ENCODE peak calls at places on chromosomes 13 and 19, in nine cellular contexts. One of them, this sample, is unnamed.

GRCh38 chr19:17751912-17752273 is 616 bp downstream of the FCHO1 start:
- DNase-seq in A549: no peak
- DNase-seq in breast epithelium: no peak
- DNase-seq in gastrocnemius medialis: no peak
- DNase-seq in tibial nerve: no peak
- DNase-seq in transverse colon: no peak
- DNase-seq in ovary: no peak
- DNase-seq in HepG2: no peak
- DNase-seq in esophagus squamous epithelium: no peak
- DNase-seq in this sample: no peak

GRCh38 chr19:40284501-40285352 is at the start of gene AKT2:
- DNase-seq in A549: no peak
- DNase-seq in breast epithelium: no peak
- DNase-seq in gastrocnemius medialis: peak; percentile 39
- DNase-seq in tibial nerve: no peak
- DNase-seq in transverse colon: no peak
- DNase-seq in ovary: peak; percentile 89
- DNase-seq in HepG2: no peak
- DNase-seq in esophagus squamous epithelium: no peak
- DNase-seq in this sample: peak; percentile 72

GRCh38 chr13:37602743-37603381 is 4.3 kb upstream of the POSTN start:
- DNase-seq in A549: no peak
- DNase-seq in breast epithelium: no peak
- DNase-seq in gastrocnemius medialis: no peak
- DNase-seq in tibial nerve: no peak
- DNase-seq in transverse colon: no peak
- DNase-seq in ovary: no peak
- DNase-seq in HepG2: peak; percentile 5
- DNase-seq in esophagus squamous epithelium: no peak
- DNase-seq in this sample: no peak

GRCh38 chr13:24075137-24075975 is 85.2 kb upstream of the SPATA13 start:
- DNase-seq in A549: no peak
- DNase-seq in breast epithelium: no peak
- DNase-seq in gastrocnemius medialis: no peak
- DNase-seq in tibial nerve: no peak
- DNase-seq in transverse colon: no peak
- DNase-seq in ovary: no peak
- DNase-seq in HepG2: peak; percentile 16
- DNase-seq in esophagus squamous epithelium: no peak
- DNase-seq in this sample: no peak

GRCh38 chr19:3314962-3315675 is 51.3 kb upstream of the NFIC start:
- DNase-seq in A549: no peak
- DNase-seq in breast epithelium: no peak
- DNase-seq in gastrocnemius medialis: no peak
- DNase-seq in tibial nerve: no peak
- DNase-seq in transverse colon: no peak
- DNase-seq in ovary: no peak
- DNase-seq in HepG2: no peak
- DNase-seq in esophagus squamous epithelium: no peak
- DNase-seq in this sample: no peak

GRCh38 chr13:78712866-78713265 is 53.9 kb upstream of the OBI1 start:
- DNase-seq in A549: no peak
- DNase-seq in breast epithelium: no peak
- DNase-seq in gastrocnemius medialis: no peak
- DNase-seq in tibial nerve: no peak
- DNase-seq in transverse colon: no peak
- DNase-seq in ovary: no peak
- DNase-seq in HepG2: no peak
- DNase-seq in esophagus squamous epithelium: no peak
- DNase-seq in this sample: no peak

GRCh38 chr19:55482128-55482961 is 2.6 kb upstream of the NAT14 start:
- DNase-seq in A549: no peak
- DNase-seq in breast epithelium: no peak
- DNase-seq in gastrocnemius medialis: no peak
- DNase-seq in tibial nerve: no peak
- DNase-seq in transverse colon: no peak
- DNase-seq in ovary: peak; percentile 48
- DNase-seq in HepG2: no peak
- DNase-seq in esophagus squamous epithelium: no peak
- DNase-seq in this sample: no peak

GRCh38 chr19:10766681-10767201 is 48.9 kb downstream of the DNM2 start:
- DNase-seq in A549: no peak
- DNase-seq in breast epithelium: no peak
- DNase-seq in gastrocnemius medialis: no peak
- DNase-seq in tibial nerve: no peak
- DNase-seq in transverse colon: no peak
- DNase-seq in ovary: no peak
- DNase-seq in HepG2: no peak
- DNase-seq in esophagus squamous epithelium: no peak
- DNase-seq in this sample: peak; percentile 33

GRCh38 chr19:55116232-55117062 is 990 bp downstream of the PPP1R12C start:
- DNase-seq in A549: peak; percentile 67
- DNase-seq in breast epithelium: peak; percentile 44
- DNase-seq in gastrocnemius medialis: peak; percentile 58
- DNase-seq in tibial nerve: no peak
- DNase-seq in transverse colon: peak; percentile 69
- DNase-seq in ovary: peak; percentile 67
- DNase-seq in HepG2: peak; percentile 9
- DNase-seq in esophagus squamous epithelium: no peak
- DNase-seq in this sample: peak; percentile 82

GRCh38 chr13:26342898-26343297 is 89.0 kb downstream of the CDK8 start:
- DNase-seq in A549: no peak
- DNase-seq in breast epithelium: no peak
- DNase-seq in gastrocnemius medialis: no peak
- DNase-seq in tibial nerve: no peak
- DNase-seq in transverse colon: no peak
- DNase-seq in ovary: no peak
- DNase-seq in HepG2: no peak
- DNase-seq in esophagus squamous epithelium: no peak
- DNase-seq in this sample: no peak

GRCh38 chr13:52405369-52405766 is 604 bp downstream of the THSD1 start:
- DNase-seq in A549: peak; percentile 1
- DNase-seq in breast epithelium: no peak
- DNase-seq in gastrocnemius medialis: no peak
- DNase-seq in tibial nerve: no peak
- DNase-seq in transverse colon: no peak
- DNase-seq in ovary: no peak
- DNase-seq in HepG2: no peak
- DNase-seq in esophagus squamous epithelium: no peak
- DNase-seq in this sample: no peak

GRCh38 chr19:18475004-18475453 is 37.1 kb upstream of the ISYNA1 start:
- DNase-seq in A549: no peak
- DNase-seq in breast epithelium: no peak
- DNase-seq in gastrocnemius medialis: no peak
- DNase-seq in tibial nerve: no peak
- DNase-seq in transverse colon: no peak
- DNase-seq in ovary: no peak
- DNase-seq in HepG2: no peak
- DNase-seq in esophagus squamous epithelium: no peak
- DNase-seq in this sample: no peak

GRCh38 chr19:33375156-33375744 is 1.7 kb downstream of the CEBPG start:
- DNase-seq in A549: no peak
- DNase-seq in breast epithelium: no peak
- DNase-seq in gastrocnemius medialis: no peak
- DNase-seq in tibial nerve: no peak
- DNase-seq in transverse colon: no peak
- DNase-seq in ovary: no peak
- DNase-seq in HepG2: no peak
- DNase-seq in esophagus squamous epithelium: no peak
- DNase-seq in this sample: no peak

GRCh38 chr19:6393074-6393981 is at the start of gene GTF2F1:
- DNase-seq in A549: peak; percentile 94
- DNase-seq in breast epithelium: peak; percentile 89
- DNase-seq in gastrocnemius medialis: peak; percentile 83
- DNase-seq in tibial nerve: peak; percentile 85
- DNase-seq in transverse colon: peak; percentile 93
- DNase-seq in ovary: peak; percentile 98
- DNase-seq in HepG2: peak; percentile 89
- DNase-seq in esophagus squamous epithelium: peak; percentile 71
- DNase-seq in this sample: peak; percentile 95
- TF ChIP-seq POLR2A in A549: peak; percentile 29
- TF ChIP-seq POLR2A in breast epithelium: peak; percentile 21
- TF ChIP-seq POLR2A in gastrocnemius medialis: no peak
- TF ChIP-seq POLR2A in tibial nerve: peak; percentile 11
- TF ChIP-seq POLR2A in transverse colon: peak; percentile 48
- TF ChIP-seq POLR2A in ovary: peak; percentile 57
- TF ChIP-seq POLR2A in HepG2: peak; percentile 70
- TF ChIP-seq POLR2A in esophagus squamous epithelium: no peak
- TF ChIP-seq POLR2A in this sample: peak; percentile 19

GRCh38 chr19:35457173-35457572 is 9.1 kb downstream of the FFAR2 start:
- DNase-seq in A549: no peak
- DNase-seq in breast epithelium: no peak
- DNase-seq in gastrocnemius medialis: no peak
- DNase-seq in tibial nerve: no peak
- DNase-seq in transverse colon: no peak
- DNase-seq in ovary: no peak
- DNase-seq in HepG2: no peak
- DNase-seq in esophagus squamous epithelium: no peak
- DNase-seq in this sample: no peak
- TF ChIP-seq POLR2A in A549: no peak
- TF ChIP-seq POLR2A in breast epithelium: no peak
- TF ChIP-seq POLR2A in gastrocnemius medialis: no peak
- TF ChIP-seq POLR2A in tibial nerve: no peak
- TF ChIP-seq POLR2A in transverse colon: no peak
- TF ChIP-seq POLR2A in ovary: no peak
- TF ChIP-seq POLR2A in HepG2: no peak
- TF ChIP-seq POLR2A in esophagus squamous epithelium: no peak
- TF ChIP-seq POLR2A in this sample: no peak

GRCh38 chr13:42990991-42991891 is 800 bp downstream of the EPSTI1 start:
- DNase-seq in A549: no peak
- DNase-seq in breast epithelium: no peak
- DNase-seq in gastrocnemius medialis: no peak
- DNase-seq in tibial nerve: no peak
- DNase-seq in transverse colon: no peak
- DNase-seq in ovary: no peak
- DNase-seq in HepG2: no peak
- DNase-seq in esophagus squamous epithelium: no peak
- DNase-seq in this sample: no peak

GRCh38 chr13:42992585-42993122 is 613 bp upstream of the EPSTI1 start:
- DNase-seq in A549: no peak
- DNase-seq in breast epithelium: no peak
- DNase-seq in gastrocnemius medialis: no peak
- DNase-seq in tibial nerve: no peak
- DNase-seq in transverse colon: no peak
- DNase-seq in ovary: no peak
- DNase-seq in HepG2: no peak
- DNase-seq in esophagus squamous epithelium: no peak
- DNase-seq in this sample: no peak

GRCh38 chr13:42994878-42995277 is 2.8 kb upstream of the EPSTI1 start:
- DNase-seq in A549: no peak
- DNase-seq in breast epithelium: no peak
- DNase-seq in gastrocnemius medialis: no peak
- DNase-seq in tibial nerve: no peak
- DNase-seq in transverse colon: no peak
- DNase-seq in ovary: no peak
- DNase-seq in HepG2: no peak
- DNase-seq in esophagus squamous epithelium: no peak
- DNase-seq in this sample: no peak

GRCh38 chr13:42990147-42990990 is 1.7 kb downstream of the EPSTI1 start:
- DNase-seq in A549: no peak
- DNase-seq in breast epithelium: no peak
- DNase-seq in gastrocnemius medialis: no peak
- DNase-seq in tibial nerve: no peak
- DNase-seq in transverse colon: no peak
- DNase-seq in ovary: no peak
- DNase-seq in HepG2: no peak
- DNase-seq in esophagus squamous epithelium: no peak
- DNase-seq in this sample: no peak

GRCh38 chr13:42991892-42992584 is at the start of gene EPSTI1:
- DNase-seq in A549: no peak
- DNase-seq in breast epithelium: peak; percentile 26
- DNase-seq in gastrocnemius medialis: peak; percentile 35
- DNase-seq in tibial nerve: peak; percentile 27
- DNase-seq in transverse colon: peak; percentile 83
- DNase-seq in ovary: peak; percentile 65
- DNase-seq in HepG2: no peak
- DNase-seq in esophagus squamous epithelium: no peak
- DNase-seq in this sample: peak; percentile 24
- TF ChIP-seq POLR2A in A549: no peak
- TF ChIP-seq POLR2A in breast epithelium: no peak
- TF ChIP-seq POLR2A in gastrocnemius medialis: no peak
- TF ChIP-seq POLR2A in tibial nerve: peak; percentile 12
- TF ChIP-seq POLR2A in transverse colon: peak; percentile 66
- TF ChIP-seq POLR2A in ovary: no peak
- TF ChIP-seq POLR2A in HepG2: no peak
- TF ChIP-seq POLR2A in esophagus squamous epithelium: peak; percentile 37
- TF ChIP-seq POLR2A in this sample: no peak

GRCh38 chr13:72383646-72384045 is 343.8 kb downstream of the MZT1 start:
- DNase-seq in A549: no peak
- DNase-seq in breast epithelium: no peak
- DNase-seq in gastrocnemius medialis: no peak
- DNase-seq in tibial nerve: no peak
- DNase-seq in transverse colon: no peak
- DNase-seq in ovary: no peak
- DNase-seq in HepG2: no peak
- DNase-seq in esophagus squamous epithelium: no peak
- DNase-seq in this sample: no peak

GRCh38 chr13:72379581-72379980 is 347.8 kb downstream of the MZT1 start:
- DNase-seq in A549: no peak
- DNase-seq in breast epithelium: no peak
- DNase-seq in gastrocnemius medialis: no peak
- DNase-seq in tibial nerve: no peak
- DNase-seq in transverse colon: no peak
- DNase-seq in ovary: no peak
- DNase-seq in HepG2: no peak
- DNase-seq in esophagus squamous epithelium: no peak
- DNase-seq in this sample: no peak

GRCh38 chr13:72386138-72386684 is 341.2 kb downstream of the MZT1 start:
- DNase-seq in A549: no peak
- DNase-seq in breast epithelium: no peak
- DNase-seq in gastrocnemius medialis: no peak
- DNase-seq in tibial nerve: no peak
- DNase-seq in transverse colon: no peak
- DNase-seq in ovary: no peak
- DNase-seq in HepG2: no peak
- DNase-seq in esophagus squamous epithelium: no peak
- DNase-seq in this sample: no peak

GRCh38 chr13:72384879-72385278 is 342.6 kb downstream of the MZT1 start:
- DNase-seq in A549: peak; percentile 9
- DNase-seq in breast epithelium: no peak
- DNase-seq in gastrocnemius medialis: no peak
- DNase-seq in tibial nerve: no peak
- DNase-seq in transverse colon: no peak
- DNase-seq in ovary: no peak
- DNase-seq in HepG2: peak; percentile 44
- DNase-seq in esophagus squamous epithelium: no peak
- DNase-seq in this sample: no peak

DNA sequence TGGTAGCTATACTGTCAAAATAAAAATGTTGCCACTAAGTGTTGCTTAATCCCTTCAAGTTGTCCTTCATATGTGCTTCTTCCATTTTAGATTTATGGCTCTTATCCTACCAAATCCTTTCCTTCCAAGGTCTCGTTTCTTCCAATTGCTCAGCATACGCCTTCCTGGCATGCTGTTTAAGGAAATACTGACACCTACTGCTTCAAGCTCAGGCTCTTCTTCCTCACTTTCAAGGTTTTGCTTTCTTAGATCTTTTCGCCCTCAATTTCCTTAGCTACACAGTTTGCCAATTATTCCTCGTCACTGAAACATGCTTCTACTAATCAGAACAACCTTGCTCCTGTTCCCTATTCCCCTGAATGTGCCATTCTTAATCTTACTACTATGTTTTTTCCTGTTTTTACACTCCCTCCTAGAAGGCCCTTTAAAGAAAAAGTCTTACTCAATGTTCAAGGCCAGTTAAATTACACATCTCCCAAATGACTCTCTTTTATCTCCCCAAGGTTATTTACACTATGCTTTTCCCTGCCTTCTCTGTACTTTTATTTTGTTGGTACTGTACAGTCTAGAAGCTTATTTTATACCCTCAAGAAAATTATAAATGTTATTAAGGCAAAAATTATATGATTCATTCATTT is 343.1 kb downstream of the MZT1 start:
- DNase-seq in A549: no peak
- DNase-seq in breast epithelium: no peak
- DNase-seq in gastrocnemius medialis: no peak
- DNase-seq in tibial nerve: no peak
- DNase-seq in transverse colon: no peak
- DNase-seq in ovary: peak; percentile 11
- DNase-seq in HepG2: peak; percentile 14
- DNase-seq in esophagus squamous epithelium: no peak
- DNase-seq in this sample: no peak
- TF ChIP-seq POLR2A in A549: no peak
- TF ChIP-seq POLR2A in breast epithelium: no peak
- TF ChIP-seq POLR2A in gastrocnemius medialis: no peak
- TF ChIP-seq POLR2A in tibial nerve: no peak
- TF ChIP-seq POLR2A in transverse colon: no peak
- TF ChIP-seq POLR2A in ovary: no peak
- TF ChIP-seq POLR2A in HepG2: no peak
- TF ChIP-seq POLR2A in esophagus squamous epithelium: no peak
- TF ChIP-seq POLR2A in this sample: no peak

This sample was measured in H54.